ENCODE peak calls at places on chromosomes 2 and 18, in five cellular contexts. One of them, this sample, is unnamed.

GRCh38 chr18:50947899-50948298 is 19.9 kb upstream of the ELAC1 start:
- DNase-seq in neuronal stem cell: no peak
- DNase-seq in activated CD8-positive, alpha-beta memory T cell treated with anti-CD3 and anti-CD28 coated beads for 1 hour: no peak
- DNase-seq in heart right ventricle: no peak
- DNase-seq in lung microvascular endothelial cell: no peak
- DNase-seq in this sample: no peak

GRCh38 chr2:48356701-48357322 is 173.1 kb upstream of the STON1 start:
- DNase-seq in lung microvascular endothelial cell: peak
- DNase-seq in neuronal stem cell: no peak
- DNase-seq in activated CD8-positive, alpha-beta memory T cell treated with anti-CD3 and anti-CD28 coated beads for 1 hour: no peak
- DNase-seq in heart right ventricle: no peak
- DNase-seq in this sample: no peak

GRCh38 chr2:239774142-239774462 is 251.0 kb downstream of the NDUFA10 start:
- DNase-seq in heart right ventricle: no peak
- DNase-seq in lung microvascular endothelial cell: no peak
- DNase-seq in activated CD8-positive, alpha-beta memory T cell treated with anti-CD3 and anti-CD28 coated beads for 1 hour: no peak
- DNase-seq in neuronal stem cell: no peak
- DNase-seq in this sample: no peak

GRCh38 chr18:3411854-3412268 is 38.1 kb upstream of the TGIF1 start:
- DNase-seq in activated CD8-positive, alpha-beta memory T cell treated with anti-CD3 and anti-CD28 coated beads for 1 hour: no peak
- DNase-seq in lung microvascular endothelial cell: peak
- DNase-seq in heart right ventricle: peak
- DNase-seq in neuronal stem cell: no peak
- DNase-seq in this sample: no peak

GRCh38 chr2:121596221-121597080 is 52.8 kb downstream of the CLASP1 start:
- DNase-seq in activated CD8-positive, alpha-beta memory T cell treated with anti-CD3 and anti-CD28 coated beads for 1 hour: no peak
- DNase-seq in heart right ventricle: peak
- DNase-seq in lung microvascular endothelial cell: peak
- DNase-seq in neuronal stem cell: no peak
- DNase-seq in this sample: peak

GRCh38 chr2:53939656-53940055 is 31.1 kb downstream of the PSME4 start:
- DNase-seq in heart right ventricle: no peak
- DNase-seq in activated CD8-positive, alpha-beta memory T cell treated with anti-CD3 and anti-CD28 coated beads for 1 hour: no peak
- DNase-seq in neuronal stem cell: no peak
- DNase-seq in lung microvascular endothelial cell: peak
- DNase-seq in this sample: no peak

GRCh38 chr2:30655211-30655610 is 152.0 kb downstream of the CAPN13 start:
- DNase-seq in lung microvascular endothelial cell: no peak
- DNase-seq in heart right ventricle: no peak
- DNase-seq in neuronal stem cell: no peak
- DNase-seq in activated CD8-positive, alpha-beta memory T cell treated with anti-CD3 and anti-CD28 coated beads for 1 hour: no peak
- DNase-seq in this sample: no peak

GRCh38 chr2:172710584-172711024 is 25.0 kb upstream of the RAPGEF4 start:
- DNase-seq in heart right ventricle: no peak
- DNase-seq in lung microvascular endothelial cell: peak
- DNase-seq in neuronal stem cell: peak
- DNase-seq in activated CD8-positive, alpha-beta memory T cell treated with anti-CD3 and anti-CD28 coated beads for 1 hour: no peak
- DNase-seq in this sample: peak

GRCh38 chr2:161100216-161100615 is 60.0 kb upstream of the TANK start:
- DNase-seq in neuronal stem cell: no peak
- DNase-seq in lung microvascular endothelial cell: peak
- DNase-seq in activated CD8-positive, alpha-beta memory T cell treated with anti-CD3 and anti-CD28 coated beads for 1 hour: no peak
- DNase-seq in heart right ventricle: no peak
- DNase-seq in this sample: no peak

GRCh38 chr2:74290466-74291216 is 52.6 kb downstream of the SLC4A5 start:
- DNase-seq in neuronal stem cell: no peak
- DNase-seq in activated CD8-positive, alpha-beta memory T cell treated with anti-CD3 and anti-CD28 coated beads for 1 hour: no peak
- DNase-seq in lung microvascular endothelial cell: no peak
- DNase-seq in heart right ventricle: no peak
- DNase-seq in this sample: no peak

GRCh38 chr2:44169155-44169898 is 652 bp downstream of the PPM1B start:
- DNase-seq in lung microvascular endothelial cell: peak
- DNase-seq in heart right ventricle: peak
- DNase-seq in activated CD8-positive, alpha-beta memory T cell treated with anti-CD3 and anti-CD28 coated beads for 1 hour: peak
- DNase-seq in neuronal stem cell: peak
- DNase-seq in this sample: peak

GRCh38 chr18:10412933-10413332 is 41.5 kb upstream of the APCDD1 start:
- DNase-seq in heart right ventricle: no peak
- DNase-seq in activated CD8-positive, alpha-beta memory T cell treated with anti-CD3 and anti-CD28 coated beads for 1 hour: no peak
- DNase-seq in lung microvascular endothelial cell: no peak
- DNase-seq in neuronal stem cell: no peak
- DNase-seq in this sample: peak

GRCh38 chr2:215888680-215889079 is 124.7 kb downstream of the MREG start:
- DNase-seq in neuronal stem cell: no peak
- DNase-seq in activated CD8-positive, alpha-beta memory T cell treated with anti-CD3 and anti-CD28 coated beads for 1 hour: no peak
- DNase-seq in heart right ventricle: no peak
- DNase-seq in lung microvascular endothelial cell: peak
- DNase-seq in this sample: no peak

GRCh38 chr2:31998731-31999383 is 12.0 kb downstream of the MEMO1 start:
- DNase-seq in lung microvascular endothelial cell: no peak
- DNase-seq in activated CD8-positive, alpha-beta memory T cell treated with anti-CD3 and anti-CD28 coated beads for 1 hour: no peak
- DNase-seq in heart right ventricle: no peak
- DNase-seq in neuronal stem cell: no peak
- DNase-seq in this sample: no peak

GRCh38 chr2:112141623-112142001 is 3.4 kb downstream of the FBLN7 start:
- DNase-seq in heart right ventricle: no peak
- DNase-seq in activated CD8-positive, alpha-beta memory T cell treated with anti-CD3 and anti-CD28 coated beads for 1 hour: no peak
- DNase-seq in neuronal stem cell: no peak
- DNase-seq in lung microvascular endothelial cell: no peak
- DNase-seq in this sample: no peak

GRCh38 chr2:73210696-73211095 is 3.3 kb upstream of the SMYD5 start:
- DNase-seq in activated CD8-positive, alpha-beta memory T cell treated with anti-CD3 and anti-CD28 coated beads for 1 hour: no peak
- DNase-seq in heart right ventricle: no peak
- DNase-seq in neuronal stem cell: no peak
- DNase-seq in lung microvascular endothelial cell: no peak
- DNase-seq in this sample: no peak

GRCh38 chr2:42169869-42170465 is 814 bp downstream of the EML4 start:
- DNase-seq in activated CD8-positive, alpha-beta memory T cell treated with anti-CD3 and anti-CD28 coated beads for 1 hour: no peak
- DNase-seq in heart right ventricle: no peak
- DNase-seq in lung microvascular endothelial cell: peak
- DNase-seq in neuronal stem cell: no peak
- DNase-seq in this sample: no peak

GRCh38 chr2:128091691-128092050 is 671 bp downstream of the UGGT1 start:
- DNase-seq in neuronal stem cell: no peak
- DNase-seq in activated CD8-positive, alpha-beta memory T cell treated with anti-CD3 and anti-CD28 coated beads for 1 hour: no peak
- DNase-seq in lung microvascular endothelial cell: peak
- DNase-seq in heart right ventricle: no peak
- DNase-seq in this sample: no peak

GRCh38 chr2:12809526-12809925 is 92.8 kb downstream of the TRIB2 start:
- DNase-seq in neuronal stem cell: no peak
- DNase-seq in lung microvascular endothelial cell: peak
- DNase-seq in activated CD8-positive, alpha-beta memory T cell treated with anti-CD3 and anti-CD28 coated beads for 1 hour: no peak
- DNase-seq in heart right ventricle: peak
- DNase-seq in this sample: no peak